ENCODE peak calls at places on chromosome 9, in four cellular contexts. D is fibroblast of lung, B is spleen, K is tibial nerve. L is an unnamed sample. For H3K27me3, the result is how much of the 10 kb centered on the place peaks cover.

GRCh38 chr9:21141427-21141882 is at the start of gene IFNW1:
- DNase-seq in B (no peak), K (no peak), D (no peak), L (no peak)

GRCh38 chr9:89667730-89668129 is 62.9 kb downstream of the GADD45G start:
- DNase-seq in K (no peak), B (no peak), D (no peak), L (no peak)

GRCh38 chr9:136531904-136532798 is 13.7 kb downstream of the NOTCH1 start:
- DNase-seq in D (no peak), K (no peak), B (no peak), L (no peak)

GRCh38 chr9:127910613-127911205 is 6.1 kb downstream of the ST6GALNAC4 start:
- DNase-seq in B (no peak), D (peak), K (no peak), L (peak)

GRCh38 chr9:89317282-89317681 is 1.0 kb upstream of the SECISBP2 start:
- DNase-seq in K (no peak), B (no peak), D (no peak), L (no peak)

GRCh38 chr9:6870650-6871477 is 113.1 kb downstream of the KDM4C start:
- DNase-seq in K (no peak), B (no peak), D (no peak), L (no peak)

GRCh38 chr9:89593776-89594427 is 10.9 kb upstream of the GADD45G start:
- DNase-seq in B (peak), D (peak), K (no peak), L (peak)

GRCh38 chr9:15576350-15577050 is 23.7 kb downstream of the CCDC171 start:
- DNase-seq in K (no peak), D (no peak), B (no peak), L (no peak)

GRCh38 chr9:20384642-20385041 is 237.7 kb downstream of the MLLT3 start:
- DNase-seq in D (peak), K (no peak), B (no peak), L (no peak)

GRCh38 chr9:77019010-77019809 is at the start of gene FOXB2:
- DNase-seq in B (no peak), D (no peak), K (no peak), L (no peak)

GRCh38 chr9:104810421-104811339 is 46.8 kb downstream of the NIPSNAP3B start:
- DNase-seq in K (no peak), B (no peak), D (peak), L (no peak)

GRCh38 chr9:79432485-79432884 is 139.3 kb upstream of the TLE4 start:
- DNase-seq in K (no peak), B (no peak), D (no peak), L (no peak)

DNA sequence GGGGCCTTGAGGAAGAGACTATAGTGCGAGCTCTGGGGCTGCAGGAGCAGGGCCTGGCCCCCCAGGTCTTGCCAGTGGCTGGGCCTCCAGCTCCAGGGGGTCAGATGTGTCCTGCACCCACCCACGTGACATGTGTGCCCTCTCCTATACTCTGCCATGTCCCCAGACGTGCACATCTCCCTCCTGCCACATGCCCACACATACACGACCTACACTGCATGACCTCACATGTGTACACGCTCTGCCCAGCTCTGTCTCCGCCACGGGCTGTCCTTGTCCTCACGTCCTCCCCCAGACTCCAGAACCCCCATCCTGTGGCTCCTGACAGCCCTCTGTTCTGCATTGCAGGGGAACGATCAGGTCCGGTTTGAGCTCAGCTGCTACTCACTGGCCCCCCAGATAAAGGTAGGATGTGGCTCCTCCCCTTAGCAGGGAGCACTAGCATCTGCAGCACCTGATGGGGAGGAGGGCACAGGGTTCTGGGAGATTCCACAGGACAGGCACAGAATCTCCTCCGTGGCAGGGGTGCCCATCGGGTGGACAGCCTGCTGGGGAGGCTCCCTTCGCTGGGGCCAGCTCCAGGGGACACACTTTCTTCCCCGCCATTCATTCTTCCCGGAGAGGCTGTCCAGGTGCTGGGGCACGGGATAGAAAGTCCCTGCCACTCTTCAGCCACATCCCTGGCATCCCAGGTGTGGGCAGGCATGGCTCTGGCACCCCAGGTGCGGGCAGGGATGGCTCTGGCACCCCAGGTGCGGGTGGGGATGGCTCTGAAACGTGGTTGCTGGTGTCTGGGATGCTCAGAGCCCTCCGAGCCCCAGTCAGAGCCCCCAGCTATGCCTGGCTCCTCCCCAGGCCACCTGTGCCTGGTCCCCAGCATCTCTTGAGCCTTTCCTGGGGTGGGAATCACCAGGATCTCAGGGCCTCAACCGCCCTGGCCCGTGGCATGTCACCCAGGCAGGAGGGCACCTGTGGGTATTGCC is 19.3 kb downstream of the ASS1 start:
- DNase-seq in D (no peak), B (no peak), K (no peak), L (no peak)
- H3K27me3 ChIP-seq in D (under half), B (under half), K (under half), L (under half)

GRCh38 chr9:69357854-69358220 is 32.8 kb downstream of the ENTREP1 start:
- DNase-seq in D (no peak), K (no peak), B (no peak), L (no peak)
- H3K27me3 ChIP-seq in D (under half), K (under half), B (under half), L (under half)

GRCh38 chr9:133854785-133855184 is 116.6 kb upstream of the SARDH start:
- DNase-seq in B (no peak), D (no peak), K (no peak), L (no peak)

GRCh38 chr9:133854048-133854447 is 115.9 kb upstream of the SARDH start:
- DNase-seq in D (no peak), B (no peak), K (no peak), L (no peak)

GRCh38 chr9:133852476-133852875 is 114.3 kb upstream of the SARDH start:
- DNase-seq in B (no peak), K (no peak), D (no peak), L (no peak)

GRCh38 chr9:133851693-133852092 is 113.5 kb upstream of the SARDH start:
- DNase-seq in B (no peak), K (no peak), D (no peak), L (no peak)

GRCh38 chr9:133853331-133853730 is 115.2 kb upstream of the SARDH start:
- DNase-seq in D (no peak), B (no peak), K (no peak), L (no peak)
- H3K27me3 ChIP-seq in D (under half), B (under half), K (under half), L (under half)

DNA sequence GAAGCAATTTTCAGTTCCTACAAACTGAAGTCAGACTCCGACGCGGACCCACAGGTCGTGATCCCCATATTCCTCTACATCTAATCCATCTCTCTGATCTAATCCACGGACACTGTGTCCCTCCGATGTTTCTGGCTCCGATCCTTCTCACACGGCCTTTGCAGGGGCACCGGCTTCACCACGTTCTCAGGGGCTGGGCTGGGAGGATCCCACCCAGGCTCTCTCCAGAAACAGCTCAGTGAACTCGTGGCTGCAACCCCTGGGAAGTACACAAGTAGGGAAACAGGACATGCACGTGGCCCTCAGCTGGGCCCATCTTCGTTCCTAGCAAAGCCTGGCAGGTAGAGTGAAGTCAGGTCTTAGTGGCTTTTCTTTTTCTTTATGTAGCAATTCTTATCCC is 49.1 kb upstream of the OLFM1 start:
- DNase-seq in B (peak), K (no peak), D (no peak), L (no peak)
- H3K27me3 ChIP-seq in B (under half), K (under half), D (under half), L (under half)

GRCh38 chr9:126692759-126693427 is 79.2 kb downstream of the LMX1B start:
- DNase-seq in K (no peak), B (peak), D (no peak), L (no peak)
- H3K27me3 ChIP-seq in K (under half), B (under half), D (under half), L (under half)

GRCh38 chr9:114097613-114098020 is 1.5 kb downstream of the KIF12 start:
- DNase-seq in B (peak), K (no peak), D (peak), L (no peak)
- H3K27me3 ChIP-seq in B (under half), K (under half), D (under half), L (under half)

GRCh38 chr9:97856857-97857602 is 4.0 kb downstream of the FOXE1 start:
- DNase-seq in K (no peak), B (no peak), D (no peak), L (no peak)
- H3K27me3 ChIP-seq in K (under half), B (under half), D (half or more), L (under half)

GRCh38 chr9:69396759-69397158 is 71.7 kb downstream of the ENTREP1 start:
- DNase-seq in K (no peak), D (no peak), B (no peak), L (no peak)
- H3K27me3 ChIP-seq in K (under half), D (under half), B (under half), L (under half)

GRCh38 chr9:121655231-121655755 is 3.9 kb downstream of the DAB2IP start:
- DNase-seq in K (no peak), D (no peak), B (peak), L (no peak)

GRCh38 chr9:121652037-121652837 is 803 bp downstream of the DAB2IP start:
- DNase-seq in B (peak), K (no peak), D (peak), L (no peak)

GRCh38 chr9:121652838-121653231 is 1.4 kb downstream of the DAB2IP start:
- DNase-seq in B (no peak), D (no peak), K (no peak), L (no peak)

GRCh38 chr9:121656941-121657340 is 5.5 kb downstream of the DAB2IP start:
- DNase-seq in D (no peak), B (peak), K (no peak), L (no peak)

GRCh38 chr9:121654497-121655140 is 3.2 kb downstream of the DAB2IP start:
- DNase-seq in D (no peak), K (no peak), B (peak), L (no peak)
- H3K27me3 ChIP-seq in D (under half), K (under half), B (under half), L (under half)